ENCODE peak calls at places on chromosome 4, in eight cellular contexts. I is esophagus squamous epithelium; H is right cardiac atrium; M is posterior vena cava; G is NCI-H1092; X is stimulated activated CD4-positive, alpha-beta T cell treated with anti-CD3 and anti-CD28 coated beads, TNF-alpha, amount 100 ng/mL, for 4 hours; O is HEK293T; J is lower leg skin. K is an unnamed sample.
A peak's percentile ranks its signal among the peaks of the same experiment; 100 is the strongest.

GRCh38 chr4:142549726-142550463 is 296.2 kb downstream of the INPP4B start:
- DNase-seq in I (no peak), H (no peak), M (no peak), G (no peak), X (no peak), O (no peak), J (no peak), K (no peak)

GRCh38 chr4:95358320-95358889 is 190.4 kb downstream of the UNC5C start:
- DNase-seq in I (no peak), H (no peak), M (no peak), G (no peak), X (no peak), O (no peak), J (no peak), K (no peak)

GRCh38 chr4:2695661-2696060 is 60.5 kb downstream of the TNIP2 start:
- DNase-seq in I (no peak), H (no peak), M (no peak), G (no peak), X (no peak), O (no peak), J (no peak), K (no peak)

GRCh38 chr4:3470244-3471097 is 7.4 kb downstream of the DOK7 start:
- DNase-seq in I (no peak), H (peak; percentile 6), M (no peak), G (no peak), X (no peak), O (no peak), J (no peak), K (no peak)

GRCh38 chr4:158172196-158172557 is 648 bp downstream of the GASK1B start:
- DNase-seq in I (no peak), H (no peak), M (no peak), G (no peak), X (no peak), O (no peak), J (no peak), K (no peak)

GRCh38 chr4:185119927-185120630 is 23.0 kb upstream of the SLC25A4 start:
- DNase-seq in I (no peak), H (no peak), M (no peak), G (no peak), X (no peak), O (no peak), J (no peak), K (no peak)

GRCh38 chr4:58553031-58553430 is 1442.8 kb upstream of the IGFBP7 start:
- DNase-seq in I (no peak), H (no peak), M (no peak), G (no peak), X (no peak), O (no peak), J (no peak), K (no peak)

GRCh38 chr4:163332526-163333405 is at the start of gene NPY1R:
- DNase-seq in I (no peak), H (peak; percentile 69), M (peak; percentile 88), G (peak; percentile 32), X (no peak), O (peak; percentile 78), J (peak; percentile 51), K (peak; percentile 38)

GRCh38 chr4:24208691-24209090 is 318.8 kb upstream of the PPARGC1A start:
- DNase-seq in I (no peak), H (no peak), M (no peak), G (no peak), X (no peak), O (no peak), J (no peak), K (no peak)

GRCh38 chr4:39530682-39531081 is 3.4 kb upstream of the UGDH start:
- DNase-seq in I (no peak), H (no peak), M (no peak), G (no peak), X (no peak), O (no peak), J (no peak), K (no peak)

GRCh38 chr4:8314691-8315255 is 45.2 kb downstream of the HTRA3 start:
- DNase-seq in I (no peak), H (no peak), M (peak; percentile 57), G (no peak), X (no peak), O (no peak), J (no peak), K (no peak)

GRCh38 chr4:52248836-52249235 is 197.7 kb downstream of the SPATA18 start:
- DNase-seq in I (no peak), H (no peak), M (no peak), G (no peak), X (no peak), O (no peak), J (no peak), K (no peak)

GRCh38 chr4:158566860-158567259 is 45.2 kb downstream of the RXFP1 start:
- DNase-seq in I (no peak), H (no peak), M (no peak), G (no peak), X (no peak), O (no peak), J (no peak), K (no peak)

GRCh38 chr4:110733901-110734300 is 111.0 kb upstream of the PITX2 start:
- DNase-seq in I (no peak), H (no peak), M (no peak), G (no peak), X (no peak), O (no peak), J (no peak), K (no peak)

GRCh38 chr4:20203508-20203907 is 48.2 kb upstream of the SLIT2 start:
- DNase-seq in I (no peak), H (no peak), M (no peak), G (no peak), X (no peak), O (no peak), J (peak; percentile 39), K (no peak)

GRCh38 chr4:150581611-150582010 is 340 bp upstream of the MAB21L2 start:
- DNase-seq in I (no peak), H (peak; percentile 12), M (no peak), G (no peak), X (no peak), O (no peak), J (no peak), K (no peak)

GRCh38 chr4:26235500-26235899 is 85.3 kb upstream of the RBPJ start:
- DNase-seq in I (peak; percentile 2), H (peak; percentile 71), M (peak; percentile 92), G (peak; percentile 85), X (no peak), O (no peak), J (peak; percentile 77), K (peak; percentile 38)

GRCh38 chr4:106628616-106629606 is 260.3 kb upstream of the GIMD1 start:
- DNase-seq in I (no peak), H (no peak), M (no peak), G (no peak), X (no peak), O (no peak), J (no peak), K (no peak)

GRCh38 chr4:87120411-87121162 is 99.8 kb downstream of the KLHL8 start:
- DNase-seq in I (no peak), H (peak; percentile 40), M (no peak), G (no peak), X (no peak), O (no peak), J (peak; percentile 78), K (peak; percentile 47)

GRCh38 chr4:36351082-36351666 is 69.8 kb downstream of the DTHD1 start:
- DNase-seq in I (peak; percentile 7), H (peak; percentile 53), M (peak; percentile 84), G (no peak), X (peak; percentile 46), O (peak; percentile 31), J (peak; percentile 42), K (peak; percentile 81)

GRCh38 chr4:23097251-23097650 is 404.5 kb downstream of the GBA3 start:
- DNase-seq in I (no peak), H (no peak), M (no peak), G (no peak), X (no peak), O (no peak), J (no peak), K (no peak)

GRCh38 chr4:172786039-172786792 is 382.4 kb upstream of the GALNT7 start:
- DNase-seq in I (no peak), H (peak; percentile 11), M (no peak), G (no peak), X (no peak), O (no peak), J (no peak), K (no peak)

GRCh38 chr4:72325215-72325614 is 243.8 kb downstream of the ADAMTS3 start:
- DNase-seq in I (no peak), H (no peak), M (no peak), G (no peak), X (no peak), O (no peak), J (no peak), K (no peak)

GRCh38 chr4:176767183-176767582 is 25.5 kb downstream of the VEGFC start:
- DNase-seq in I (no peak), H (no peak), M (no peak), G (no peak), X (no peak), O (no peak), J (no peak), K (no peak)

GRCh38 chr4:168850016-168850415 is 160.0 kb downstream of the CBR4 start:
- DNase-seq in I (no peak), H (no peak), M (no peak), G (no peak), X (no peak), O (no peak), J (no peak), K (no peak)

GRCh38 chr4:169912996-169913395 is 113.2 kb downstream of the MFAP3L start:
- DNase-seq in I (no peak), H (no peak), M (no peak), G (no peak), X (no peak), O (no peak), J (no peak), K (no peak)

GRCh38 chr4:186722856-186723206 is 825 bp downstream of the FAT1 start:
- DNase-seq in I (no peak), H (no peak), M (no peak), G (no peak), X (no peak), O (no peak), J (no peak), K (no peak)

GRCh38 chr4:123653211-123653610 is 256.6 kb downstream of the SPRY1 start:
- DNase-seq in I (no peak), H (no peak), M (no peak), G (no peak), X (no peak), O (no peak), J (no peak), K (no peak)

GRCh38 chr4:72084587-72085011 is 52.8 kb downstream of the NPFFR2 start:
- DNase-seq in I (no peak), H (no peak), M (no peak), G (no peak), X (no peak), O (no peak), J (no peak), K (no peak)

GRCh38 chr4:117093581-117093980 is 8.2 kb upstream of the TRAM1L1 start:
- DNase-seq in I (no peak), H (no peak), M (no peak), G (no peak), X (no peak), O (no peak), J (no peak), K (no peak)

GRCh38 chr4:77697860-77698599 is 92.4 kb downstream of the CXCL13 start:
- DNase-seq in I (no peak), H (no peak), M (no peak), G (no peak), X (no peak), O (peak; percentile 25), J (no peak), K (no peak)

K was measured in tibial nerve.